ENCODE peak calls at places on chromosome 9, in five cellular contexts. B is IMR-90, C is K562, K is GM12878, R is SK-N-SH. Z is an unnamed sample.

GRCh38 chr9:89799766-89800165 is 195.0 kb downstream of the GADD45G start:
- DNase-seq in C (no peak), K (no peak), R (no peak), B (no peak), Z (no peak)

GRCh38 chr9:117825609-117826347 is 121.6 kb downstream of the TLR4 start:
- DNase-seq in C (no peak), B (no peak), R (no peak), K (peak; percentile 40), Z (no peak)

GRCh38 chr9:98503867-98504800 is 204.6 kb downstream of the GABBR2 start:
- DNase-seq in K (no peak), C (no peak), R (no peak), B (no peak), Z (no peak)

GRCh38 chr9:87890866-87891265 is 8.2 kb downstream of the SPATA31E1 start:
- DNase-seq in B (no peak), K (no peak), R (no peak), C (no peak), Z (no peak)

GRCh38 chr9:30996761-30997160 is 1387.7 kb upstream of the ACO1 start:
- DNase-seq in R (no peak), C (no peak), K (no peak), B (no peak), Z (peak; percentile 9)

GRCh38 chr9:13717356-13718057 is 438.0 kb upstream of the MPDZ start:
- DNase-seq in B (peak; percentile 7), K (no peak), R (no peak), C (no peak), Z (no peak)

GRCh38 chr9:129193655-129194054 is 15.6 kb upstream of the IER5L start:
- DNase-seq in K (no peak), C (no peak), R (no peak), B (no peak), Z (no peak)

GRCh38 chr9:79868532-79869189 is 296.9 kb downstream of the TLE4 start:
- DNase-seq in K (no peak), R (no peak), C (no peak), B (no peak), Z (no peak)

GRCh38 chr9:119801311-119801710 is 432.1 kb upstream of the BRINP1 start:
- DNase-seq in B (no peak), C (no peak), K (no peak), R (no peak), Z (no peak)

GRCh38 chr9:68643901-68644809 is 60.9 kb upstream of the PIP5K1B start:
- DNase-seq in R (no peak), K (peak; percentile 63), C (peak; percentile 14), B (no peak), Z (no peak)

GRCh38 chr9:93898502-93899426 is 56.4 kb downstream of the BARX1 start:
- DNase-seq in R (peak; percentile 4), C (no peak), K (no peak), B (no peak), Z (no peak)

GRCh38 chr9:87336914-87337333 is 160.7 kb upstream of the DAPK1 start:
- DNase-seq in R (peak; percentile 60), B (peak; percentile 79), C (peak; percentile 46), K (peak; percentile 13), Z (peak; percentile 75)

GRCh38 chr9:11192993-11193392 is 580.2 kb upstream of the PTPRD start:
- DNase-seq in K (no peak), C (no peak), B (no peak), R (no peak), Z (no peak)

GRCh38 chr9:83706703-83707517 is 848 bp downstream of the UBQLN1 start:
- DNase-seq in K (no peak), R (peak; percentile 72), C (peak; percentile 31), B (peak; percentile 19), Z (peak; percentile 30)

GRCh38 chr9:76206821-76207220 is 187.4 kb downstream of the RFK start:
- DNase-seq in K (no peak), C (no peak), R (no peak), B (no peak), Z (no peak)

GRCh38 chr9:4012446-4012845 is 287.4 kb downstream of the GLIS3 start:
- DNase-seq in K (no peak), R (no peak), C (no peak), B (no peak), Z (no peak)

GRCh38 chr9:129352157-129352870 is 174.3 kb upstream of the IER5L start:
- DNase-seq in C (peak; percentile 82), K (no peak), B (no peak), R (peak; percentile 95), Z (no peak)

GRCh38 chr9:32705059-32705458 is 69.6 kb upstream of the TAF1L start:
- DNase-seq in B (peak; percentile 38), K (no peak), R (no peak), C (no peak), Z (no peak)

GRCh38 chr9:129064499-129064908 is 16.4 kb upstream of the DOLPP1 start:
- DNase-seq in C (no peak), B (no peak), R (no peak), K (no peak), Z (peak; percentile 95)

GRCh38 chr9:132991351-132992300 is 13.1 kb downstream of the GFI1B start:
- DNase-seq in C (no peak), R (peak; percentile 33), K (no peak), B (no peak), Z (no peak)

GRCh38 chr9:12777149-12778010 is 2.6 kb downstream of the LURAP1L start:
- DNase-seq in B (no peak), K (no peak), C (no peak), R (no peak), Z (no peak)

GRCh38 chr9:127730262-127730661 is 4.8 kb downstream of the TOR2A start:
- DNase-seq in B (no peak), R (no peak), C (no peak), K (no peak), Z (no peak)

GRCh38 chr9:92720807-92721535 is 43.7 kb downstream of the BICD2 start:
- DNase-seq in K (no peak), B (no peak), R (no peak), C (no peak), Z (no peak)

GRCh38 chr9:88256216-88256615 is 117.9 kb upstream of the SPATA31C2 start:
- DNase-seq in C (no peak), K (no peak), B (no peak), R (no peak), Z (no peak)

GRCh38 chr9:91690540-91691249 is 259.3 kb downstream of the ROR2 start:
- DNase-seq in B (no peak), R (no peak), K (no peak), C (no peak), Z (no peak)

GRCh38 chr9:127336708-127337352 is 60.1 kb upstream of the SLC2A8 start:
- DNase-seq in R (no peak), K (no peak), B (peak; percentile 96), C (no peak), Z (peak; percentile 16)

GRCh38 chr9:4923580-4924544 is 61.2 kb upstream of the JAK2 start:
- DNase-seq in R (peak; percentile 10), B (peak; percentile 44), K (no peak), C (peak; percentile 33), Z (peak; percentile 51)

GRCh38 chr9:107215381-107215780 is 67.7 kb upstream of the RAD23B start:
- DNase-seq in C (no peak), B (peak; percentile 47), R (no peak), K (no peak), Z (no peak)

GRCh38 chr9:107218834-107219485 is 64.1 kb upstream of the RAD23B start:
- DNase-seq in B (no peak), R (no peak), K (peak; percentile 53), C (no peak), Z (no peak)

GRCh38 chr9:107214381-107214780 is 68.7 kb upstream of the RAD23B start:
- DNase-seq in B (no peak), R (no peak), C (no peak), K (no peak), Z (no peak)

GRCh38 chr9:107214915-107215314 is 68.2 kb upstream of the RAD23B start:
- DNase-seq in C (no peak), R (no peak), K (no peak), B (peak; percentile 26), Z (no peak)

GRCh38 chr9:107216331-107216730 is 66.7 kb upstream of the RAD23B start:
- DNase-seq in R (no peak), B (no peak), K (no peak), C (no peak), Z (no peak)
- TF ChIP-seq MXI1 in R (no peak), B (no peak), K (no peak), C (no peak), Z (no peak)

GRCh38 chr9:136044971-136045594 is 50.0 kb downstream of the NACC2 start:
- DNase-seq in C (no peak), K (no peak), R (peak; percentile 32), B (no peak), Z (no peak)

GRCh38 chr9:136046555-136046921 is 48.6 kb downstream of the NACC2 start:
- DNase-seq in C (no peak), R (no peak), B (no peak), K (no peak), Z (no peak)

GRCh38 chr9:136047076-136047774 is 47.9 kb downstream of the NACC2 start:
- DNase-seq in R (no peak), B (no peak), K (no peak), C (no peak), Z (no peak)

GRCh38 chr9:136044207-136044970 is 50.7 kb downstream of the NACC2 start:
- DNase-seq in K (no peak), B (no peak), R (peak; percentile 17), C (no peak), Z (no peak)

GRCh38 chr9:136045595-136046554 is 49.2 kb downstream of the NACC2 start:
- DNase-seq in R (no peak), B (peak; percentile 63), C (no peak), K (no peak), Z (no peak)
- TF ChIP-seq MXI1 in R (no peak), B (no peak), C (no peak), K (no peak), Z (no peak)

GRCh38 chr9:85741112-85741874 is 461 bp downstream of the AGTPBP1 start:
- DNase-seq in K (no peak), R (peak; percentile 78), C (peak; percentile 35), B (peak; percentile 8), Z (peak; percentile 67)

GRCh38 chr9:85743290-85744128 is 1.8 kb upstream of the AGTPBP1 start:
- DNase-seq in B (peak; percentile 86), K (no peak), R (no peak), C (peak; percentile 11), Z (peak; percentile 27)

GRCh38 chr9:85740821-85741111 is 988 bp downstream of the AGTPBP1 start:
- DNase-seq in K (no peak), C (no peak), R (peak; percentile 36), B (peak; percentile 7), Z (peak; percentile 10)

GRCh38 chr9:85741875-85742629 is at the start of gene AGTPBP1:
- DNase-seq in R (peak; percentile 96), K (peak; percentile 75), B (peak; percentile 87), C (peak; percentile 87), Z (peak; percentile 78)

GRCh38 chr9:85742630-85742928 is 825 bp upstream of the AGTPBP1 start:
- DNase-seq in K (no peak), B (peak; percentile 72), C (no peak), R (no peak), Z (no peak)
- TF ChIP-seq MXI1 in K (no peak), B (no peak), C (no peak), R (no peak), Z (no peak)

DNA sequence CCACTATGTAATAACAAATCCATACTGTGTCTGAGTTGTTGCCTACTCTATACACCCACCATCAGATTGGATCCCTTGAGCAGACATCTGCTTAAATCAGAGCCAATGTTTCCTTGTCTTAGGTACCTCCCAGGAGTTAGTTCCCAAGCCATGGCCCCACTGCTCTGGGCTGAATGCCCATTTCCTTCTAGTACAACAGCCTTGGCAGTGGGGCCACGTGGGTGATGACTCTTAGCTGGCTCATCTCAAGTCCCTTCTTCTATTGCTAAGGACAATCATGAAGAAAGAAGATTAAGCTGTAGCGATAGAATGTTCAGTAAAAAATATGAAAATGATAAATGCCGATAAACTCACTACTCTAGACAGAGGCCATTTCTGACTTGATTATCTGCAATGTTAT is 16.6 kb downstream of the PTGR1 start:
- DNase-seq in K (no peak), R (no peak), B (peak; percentile 63), C (no peak), Z (no peak)
- TF ChIP-seq MXI1 in K (no peak), R (no peak), B (no peak), C (no peak), Z (no peak)